ENCODE peak calls at places on chromosome 9, in five cellular contexts. L is A549; B is pancreas; E is CD8-positive, alpha-beta memory T cell; R is left ventricle myocardium inferior. U is an unnamed sample. For H3K4me1 and H3K9me3, the result is how much of the 10 kb centered on the place peaks cover.

GRCh38 chr9:89605181-89606048 is 603 bp downstream of the GADD45G start:
- DNase-seq in L (peak), B (peak), E (no peak), R (peak), U (peak)

GRCh38 chr9:86350006-86350755 is 4.0 kb downstream of the TUT7 start:
- DNase-seq in L (no peak), B (no peak), E (no peak), R (no peak), U (no peak)

GRCh38 chr9:92325269-92325990 is at the start of the genes CENPP and NOL8:
- DNase-seq in L (peak), B (peak), E (peak), R (peak), U (peak)

GRCh38 chr9:136007906-136008692 is 46.9 kb upstream of the UBAC1 start:
- DNase-seq in L (peak), B (no peak), E (no peak), R (no peak), U (no peak)

GRCh38 chr9:12817702-12818101 is 42.9 kb downstream of the LURAP1L start:
- DNase-seq in L (peak), B (peak), E (no peak), R (no peak), U (no peak)

GRCh38 chr9:120038342-120038741 is 541.6 kb downstream of the CDK5RAP2 start:
- DNase-seq in L (no peak), B (no peak), E (no peak), R (no peak), U (no peak)

GRCh38 chr9:134054891-134055811 is 12.7 kb downstream of the BRD3 start:
- DNase-seq in L (no peak), B (peak), E (no peak), R (peak), U (no peak)

GRCh38 chr9:95483431-95483830 is 33.3 kb downstream of the PTCH1 start:
- DNase-seq in L (no peak), B (no peak), E (no peak), R (no peak), U (no peak)

GRCh38 chr9:32508728-32509127 is 17.3 kb downstream of the RIGI start:
- DNase-seq in L (no peak), B (no peak), E (no peak), R (no peak), U (no peak)

GRCh38 chr9:89879711-89880110 is 274.9 kb downstream of the GADD45G start:
- DNase-seq in L (no peak), B (no peak), E (no peak), R (peak), U (peak)

GRCh38 chr9:125397736-125398135 is 136.1 kb downstream of the GAPVD1 start:
- DNase-seq in L (no peak), B (no peak), E (no peak), R (no peak), U (no peak)

GRCh38 chr9:77511525-77511924 is 136.6 kb downstream of the GNA14 start:
- DNase-seq in L (no peak), B (no peak), E (no peak), R (no peak), U (no peak)

GRCh38 chr9:38017149-38017884 is 51.7 kb downstream of the SHB start:
- DNase-seq in L (peak), B (peak), E (no peak), R (peak), U (peak)

GRCh38 chr9:122383992-122384461 is 13.2 kb downstream of the PTGS1 start:
- DNase-seq in L (peak), B (no peak), E (no peak), R (no peak), U (no peak)

GRCh38 chr9:107137495-107138202 is 145.4 kb upstream of the RAD23B start:
- DNase-seq in L (peak), B (no peak), E (no peak), R (no peak), U (no peak)

GRCh38 chr9:6501526-6502210 is 88.7 kb downstream of the UHRF2 start:
- DNase-seq in L (no peak), B (no peak), E (no peak), R (no peak), U (no peak)

GRCh38 chr9:110604101-110604710 is 24.7 kb upstream of the SVEP1 start:
- DNase-seq in L (no peak), B (no peak), E (no peak), R (no peak), U (no peak)

GRCh38 chr9:28848671-28849070 is 1275.4 kb upstream of the C9orf72 start:
- DNase-seq in L (no peak), B (no peak), E (no peak), R (no peak), U (no peak)

GRCh38 chr9:115671911-115672310 is 481.7 kb upstream of the PAPPA start:
- DNase-seq in L (no peak), B (no peak), E (no peak), R (no peak), U (no peak)

GRCh38 chr9:98215266-98215665 is 22.8 kb upstream of the CORO2A start:
- DNase-seq in L (no peak), B (no peak), E (no peak), R (no peak), U (no peak)

GRCh38 chr9:34403554-34404380 is 27.1 kb upstream of the MYORG start:
- DNase-seq in L (peak), B (peak), E (peak), R (peak), U (peak)

GRCh38 chr9:6229604-6230003 is 14.0 kb downstream of the IL33 start:
- DNase-seq in L (peak), B (peak), E (no peak), R (no peak), U (no peak)

GRCh38 chr9:136655244-136656225 is 7.2 kb upstream of the EGFL7 start:
- DNase-seq in L (no peak), B (peak), E (no peak), R (no peak), U (no peak)

GRCh38 chr9:135525241-135526088 is 4.2 kb downstream of the LCN1 start:
- DNase-seq in L (no peak), B (no peak), E (no peak), R (no peak), U (no peak)

GRCh38 chr9:129914051-129914450 is 78.8 kb downstream of the USP20 start:
- DNase-seq in L (no peak), B (no peak), E (no peak), R (no peak), U (no peak)

GRCh38 chr9:2132484-2133082 is 117.4 kb downstream of the SMARCA2 start:
- DNase-seq in L (peak), B (no peak), E (no peak), R (no peak), U (no peak)

GRCh38 chr9:83706703-83707517 is 848 bp downstream of the UBQLN1 start:
- DNase-seq in L (peak), B (no peak), E (peak), R (peak), U (peak)

GRCh38 chr9:71820516-71820915 is 52.2 kb upstream of the CEMIP2 start:
- DNase-seq in L (no peak), B (no peak), E (no peak), R (no peak), U (peak)

GRCh38 chr9:74570879-74571512 is 73.9 kb downstream of the RORB start:
- DNase-seq in L (peak), B (no peak), E (no peak), R (no peak), U (peak)
- H3K4me1 ChIP-seq in L (under half), B (under half), E (under half), R (under half), U (under half)

DNA sequence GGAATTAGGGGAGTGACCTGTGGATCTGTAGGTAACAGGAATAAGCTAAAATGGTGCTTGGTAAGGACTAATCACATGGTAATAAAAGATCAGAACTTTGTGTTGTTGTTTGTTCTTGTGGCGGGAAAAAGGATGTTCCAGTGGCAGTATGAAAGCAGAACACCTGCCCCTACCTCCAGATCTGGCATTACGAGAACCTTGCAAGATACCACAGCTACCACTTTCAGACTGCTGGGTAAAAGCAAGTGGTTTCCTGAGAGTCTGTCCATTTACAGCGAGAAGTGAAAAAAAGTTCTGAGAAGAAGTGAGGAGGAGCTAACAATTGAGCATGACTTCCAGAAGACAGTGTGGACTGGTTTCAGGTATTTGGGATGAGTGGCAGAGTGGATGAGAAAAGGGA is 252.5 kb downstream of the TLE4 start:
- DNase-seq in L (no peak), B (no peak), E (no peak), R (no peak), U (no peak)
- H3K9me3 ChIP-seq in L (under half), B (under half), E (under half), R (under half), U (under half)

DNA sequence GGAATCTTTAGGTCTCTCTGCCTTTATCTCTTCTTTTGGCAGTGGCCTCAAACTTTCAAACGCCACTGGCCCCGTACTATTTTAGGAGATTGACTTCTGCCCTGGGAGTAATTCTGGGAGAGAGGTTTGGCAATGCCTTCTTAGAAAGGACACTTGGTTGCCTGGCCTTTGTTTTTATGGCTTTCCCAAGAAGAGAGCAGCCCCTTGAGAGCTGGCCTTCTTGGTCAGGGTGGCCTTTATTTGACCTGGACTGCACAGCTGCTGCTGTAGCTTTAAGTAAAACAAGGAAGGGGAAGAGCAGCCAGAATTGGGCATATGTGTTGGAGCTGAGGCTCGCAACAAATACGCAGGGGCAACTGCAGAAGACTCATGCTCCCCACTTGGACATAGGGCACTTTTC is 60.8 kb downstream of the PTPN3 start:
- DNase-seq in L (no peak), B (no peak), E (no peak), R (no peak), U (no peak)
- H3K4me1 ChIP-seq in L (under half), B (under half), E (under half), R (under half), U (under half)

GRCh38 chr9:21840647-21841046 is 38.2 kb downstream of the MTAP start:
- DNase-seq in L (no peak), B (no peak), E (no peak), R (no peak), U (no peak)
- H3K9me3 ChIP-seq in L (under half), B (under half), E (under half), R (under half), U (under half)

DNA sequence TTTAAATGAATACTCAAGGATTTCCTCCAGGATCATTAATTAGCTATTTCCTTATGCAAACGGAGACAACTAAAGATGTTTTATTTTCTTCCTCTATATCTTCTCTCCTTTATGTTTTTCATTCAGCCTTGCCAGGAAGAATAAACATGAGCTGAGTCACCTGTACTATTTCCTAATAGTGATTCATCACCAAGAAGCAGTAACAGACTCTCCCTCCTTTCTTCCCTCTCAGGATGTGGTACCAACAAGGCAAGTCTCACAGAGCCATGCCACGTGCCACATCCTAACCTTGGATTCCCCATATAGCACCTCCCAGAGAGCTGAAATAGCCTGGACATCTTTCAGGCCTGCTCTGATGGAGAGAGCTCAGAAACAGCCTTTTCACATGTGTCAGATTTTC is 758.6 kb upstream of the DMAC1 start:
- DNase-seq in L (peak), B (no peak), E (no peak), R (no peak), U (no peak)
- H3K4me1 ChIP-seq in L (under half), B (under half), E (under half), R (under half), U (under half)

GRCh38 chr9:40913928-40914673 is 214.4 kb downstream of the FOXD4L6 start:
- DNase-seq in L (no peak), B (no peak), E (no peak), R (no peak), U (no peak)
- H3K9me3 ChIP-seq in L (half or more), B (under half), E (half or more), R (half or more), U (under half)

GRCh38 chr9:70475211-70475610 is 60.8 kb upstream of the KLF9 start:
- DNase-seq in L (no peak), B (peak), E (no peak), R (no peak), U (no peak)
- H3K4me1 ChIP-seq in L (under half), B (under half), E (under half), R (half or more), U (under half)

GRCh38 chr9:80491086-80491749 is 919.5 kb downstream of the TLE4 start:
- DNase-seq in L (no peak), B (no peak), E (no peak), R (no peak), U (no peak)
- H3K9me3 ChIP-seq in L (under half), B (under half), E (under half), R (under half), U (under half)